ENCODE peak calls at places on chromosomes 3 and 15, in eight cellular contexts. N is CD4-positive, alpha-beta T cell; Q is dorsolateral prefrontal cortex; X is activated B cell treated with CpG ODN at 0.5 μM for 24 hours; A is lower lobe of right lung; K is fibroblast of lung; E is AG04450; J is foreskin fibroblast. S is an unnamed sample.

GRCh38 chr3:32202496-32202895 is 36.0 kb upstream of the CMTM8 start:
- DNase-seq in X (no peak), Q (no peak), K (peak), N (no peak), A (no peak), E (no peak), J (no peak), S (peak)

GRCh38 chr3:126136428-126137220 is 43.8 kb downstream of the ALDH1L1 start:
- DNase-seq in K (no peak), N (no peak), X (peak), A (peak), J (no peak), Q (no peak), E (no peak), S (no peak)

GRCh38 chr3:165259518-165260193 is 63.5 kb upstream of the SLITRK3 start:
- DNase-seq in J (no peak), A (no peak), Q (no peak), N (no peak), X (no peak), K (peak), E (no peak), S (peak)

GRCh38 chr3:134955874-134956273 is 160.8 kb downstream of the EPHB1 start:
- DNase-seq in J (no peak), X (no peak), E (no peak), N (no peak), K (no peak), A (no peak), Q (no peak), S (no peak)

GRCh38 chr3:159252772-159253384 is 451.0 kb downstream of the MFSD1 start:
- DNase-seq in K (peak), X (no peak), E (no peak), Q (no peak), N (no peak), A (no peak), J (peak), S (peak)

GRCh38 chr3:14587733-14588360 is 47.7 kb upstream of the GRIP2 start:
- DNase-seq in J (peak), X (no peak), E (no peak), Q (no peak), A (no peak), N (no peak), K (peak), S (peak)

GRCh38 chr15:91329914-91330313 is 229.9 kb downstream of the SV2B start:
- DNase-seq in E (no peak), Q (no peak), K (no peak), X (no peak), A (no peak), J (no peak), N (no peak), S (no peak)

GRCh38 chr3:10361375-10361774 is 40.5 kb upstream of the SEC13 start:
- DNase-seq in E (no peak), Q (peak), A (peak), K (no peak), J (no peak), N (no peak), X (no peak), S (no peak)

GRCh38 chr3:131338948-131339640 is 42.5 kb upstream of the NUDT16 start:
- DNase-seq in A (no peak), E (no peak), N (no peak), Q (no peak), J (no peak), K (no peak), X (no peak), S (no peak)

GRCh38 chr3:3800685-3801509 is 1.7 kb downstream of the LRRN1 start:
- DNase-seq in A (peak), K (no peak), Q (no peak), J (no peak), E (no peak), X (no peak), N (no peak), S (no peak)

GRCh38 chr15:79923068-79923514 is 26.3 kb upstream of the MTHFS start:
- DNase-seq in X (peak), E (no peak), K (peak), Q (no peak), A (peak), N (peak), J (peak), S (peak)

GRCh38 chr3:153348457-153349137 is 186.6 kb downstream of the RAP2B start:
- DNase-seq in J (no peak), N (no peak), A (no peak), K (no peak), X (no peak), Q (no peak), E (no peak), S (no peak)

GRCh38 chr15:50697109-50697797 is 10.7 kb upstream of the TRPM7 start:
- DNase-seq in E (no peak), K (peak), J (no peak), N (no peak), Q (no peak), A (no peak), X (no peak), S (no peak)

GRCh38 chr3:160735801-160736200 is 20.2 kb upstream of the PPM1L start:
- DNase-seq in A (no peak), Q (no peak), E (no peak), K (no peak), J (no peak), X (no peak), N (no peak), S (no peak)

GRCh38 chr3:190531406-190531805 is 17.5 kb downstream of the IL1RAP start:
- DNase-seq in A (no peak), E (no peak), X (no peak), Q (no peak), K (no peak), N (no peak), J (no peak), S (peak)

GRCh38 chr3:16842710-16843270 is 42.0 kb upstream of the PLCL2 start:
- DNase-seq in Q (no peak), E (no peak), X (no peak), J (no peak), K (no peak), N (no peak), A (no peak), S (no peak)

GRCh38 chr15:89114974-89115373 is 26.7 kb downstream of the ABHD2 start:
- DNase-seq in A (no peak), Q (no peak), N (no peak), J (peak), K (peak), E (peak), X (no peak), S (peak)

GRCh38 chr15:98805434-98806274 is 157.3 kb downstream of the IGF1R start:
- DNase-seq in E (no peak), N (no peak), X (no peak), K (no peak), A (no peak), Q (no peak), J (no peak), S (no peak)

GRCh38 chr15:85607141-85607806 is 187.5 kb downstream of the KLHL25 start:
- DNase-seq in E (no peak), X (no peak), Q (no peak), K (no peak), A (no peak), N (no peak), J (no peak), S (peak)

GRCh38 chr15:60477991-60478632 is 830 bp downstream of the ICE2 start:
- DNase-seq in K (peak), E (no peak), A (no peak), N (no peak), Q (no peak), X (no peak), J (no peak), S (peak)

GRCh38 chr3:33612641-33613040 is 105.4 kb downstream of the CLASP2 start:
- DNase-seq in N (no peak), J (no peak), Q (no peak), A (no peak), K (no peak), X (no peak), E (no peak), S (no peak)

GRCh38 chr3:25300141-25300540 is 127.9 kb upstream of the RARB start:
- DNase-seq in Q (no peak), A (no peak), J (no peak), N (no peak), K (no peak), X (no peak), E (no peak), S (no peak)

GRCh38 chr15:36877796-36878744 is 222.3 kb downstream of the MEIS2 start:
- DNase-seq in J (no peak), A (peak), Q (no peak), K (no peak), N (no peak), E (no peak), X (no peak), S (no peak)

GRCh38 chr15:77541421-77542181 is 91.1 kb downstream of the LINGO1 start:
- DNase-seq in A (peak), N (no peak), Q (peak), X (no peak), K (peak), E (no peak), J (peak), S (no peak)

GRCh38 chr3:123751478-123751877 is 132.7 kb downstream of the MYLK start:
- DNase-seq in E (no peak), J (no peak), A (no peak), X (no peak), Q (no peak), N (no peak), K (no peak), S (no peak)

GRCh38 chr15:95559875-95560394 is 770.6 kb upstream of the NR2F2 start:
- DNase-seq in X (no peak), K (peak), A (no peak), N (no peak), Q (no peak), J (peak), E (peak), S (peak)

GRCh38 chr3:105758451-105758850 is 110.4 kb downstream of the CBLB start:
- DNase-seq in Q (no peak), X (no peak), E (no peak), J (no peak), K (no peak), N (no peak), A (peak), S (no peak)

GRCh38 chr15:100429116-100429728 is 87.4 kb upstream of the ADAMTS17 start:
- DNase-seq in X (no peak), A (no peak), Q (no peak), E (no peak), J (no peak), K (no peak), N (no peak), S (peak)

GRCh38 chr3:132569153-132569552 is 27.9 kb upstream of the ACKR4 start:
- DNase-seq in Q (no peak), E (no peak), J (no peak), N (no peak), A (no peak), K (no peak), X (no peak), S (no peak)

GRCh38 chr3:109831403-109831802 is 494.1 kb upstream of the DPPA4 start:
- DNase-seq in A (no peak), Q (no peak), K (no peak), N (no peak), E (no peak), J (no peak), X (no peak), S (no peak)

GRCh38 chr3:26621891-26622633 is 510 bp upstream of the LRRC3B start:
- DNase-seq in N (no peak), Q (no peak), E (no peak), X (no peak), K (no peak), J (no peak), A (no peak), S (no peak)

GRCh38 chr15:83747050-83747717 is 93.3 kb downstream of the ADAMTSL3 start:
- DNase-seq in E (no peak), A (no peak), X (no peak), J (peak), Q (no peak), N (no peak), K (peak), S (peak)
- TF ChIP-seq CTCF in E (peak), A (peak), X (no peak), J (no peak), Q (peak), N (no peak), K (peak), S (peak)

DNA sequence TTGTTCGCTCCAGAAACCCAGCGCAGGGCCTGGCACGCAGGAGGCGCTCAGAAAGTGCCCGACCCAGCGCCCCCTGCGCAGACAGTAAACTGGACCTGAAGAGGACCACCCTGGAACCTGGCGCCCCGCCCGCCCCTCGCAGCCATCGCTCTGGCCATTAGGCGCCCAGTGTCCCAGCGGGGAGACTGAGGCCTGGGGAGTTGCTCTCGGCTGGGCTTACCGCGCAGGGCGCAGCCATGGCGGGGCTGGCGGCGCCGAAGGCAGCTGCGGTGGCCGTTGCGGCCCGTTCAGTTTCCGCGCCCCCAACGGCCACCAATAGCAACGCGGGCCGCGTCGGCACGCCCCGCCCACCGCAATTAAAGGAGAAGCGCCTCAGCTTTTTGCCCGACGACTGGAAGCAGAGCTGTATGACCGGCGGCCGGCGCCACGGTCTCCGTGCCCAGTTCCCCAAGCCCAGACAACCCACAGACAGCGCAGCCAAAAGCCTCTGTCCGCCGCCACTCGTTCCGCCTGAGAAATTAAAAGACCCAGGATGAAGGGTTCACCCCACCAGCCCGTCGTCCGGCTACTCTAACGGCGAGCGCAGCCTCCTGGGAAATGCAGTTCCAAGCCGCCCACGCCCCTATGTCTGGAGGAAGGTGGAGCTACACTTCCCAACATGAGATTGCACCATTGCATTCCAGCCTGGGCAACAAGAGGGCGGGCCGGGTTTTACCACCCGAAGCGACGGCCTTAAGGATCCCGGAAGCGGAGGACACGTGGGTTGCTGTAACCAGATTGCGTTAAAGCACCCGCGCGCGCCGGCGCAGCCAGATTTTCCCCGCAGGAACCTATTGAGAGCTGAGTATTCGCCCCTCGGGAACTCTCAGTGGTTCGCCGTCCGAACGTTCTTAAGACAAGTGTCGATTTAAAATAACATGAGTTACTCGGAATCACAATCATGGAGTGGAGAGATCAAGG is at the start of gene POC1A:
- DNase-seq in K (peak), A (peak), E (peak), J (peak), N (peak), Q (peak), X (peak), S (peak)
- TF ChIP-seq CTCF in K (no peak), A (peak), E (no peak), J (no peak), N (peak), Q (peak), X (no peak), S (no peak)

DNA sequence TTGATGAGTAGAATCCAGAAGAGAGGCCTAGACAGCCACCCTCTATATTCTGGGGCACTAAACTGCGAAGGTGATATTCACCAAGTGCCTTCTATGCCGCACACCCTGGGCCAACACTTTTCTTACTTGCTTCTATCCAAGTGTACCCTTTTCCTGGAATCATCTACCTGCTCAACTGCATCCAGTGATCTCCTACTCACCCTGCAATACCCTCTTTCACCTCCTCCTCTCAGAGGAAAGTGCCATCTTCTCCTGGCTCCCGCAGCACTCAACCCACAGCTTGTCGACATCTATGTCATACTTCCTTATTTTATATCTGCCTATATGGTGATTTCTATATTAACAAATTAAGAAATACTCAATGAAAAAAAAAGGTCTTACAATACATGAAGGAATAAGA is 28.6 kb upstream of the LMCD1 start:
- DNase-seq in E (no peak), N (no peak), A (no peak), Q (no peak), J (no peak), X (no peak), K (no peak), S (no peak)
- TF ChIP-seq CTCF in E (no peak), N (no peak), A (no peak), Q (no peak), J (no peak), X (no peak), K (no peak), S (no peak)

GRCh38 chr3:148975277-148975676 is 16.1 kb upstream of the GYG1 start:
- DNase-seq in E (no peak), A (no peak), X (no peak), K (peak), J (no peak), N (no peak), Q (no peak), S (no peak)
- TF ChIP-seq CTCF in E (peak), A (no peak), X (no peak), K (peak), J (no peak), N (no peak), Q (no peak), S (no peak)

GRCh38 chr3:75906555-75907112 is 121.3 kb upstream of the ZNF717 start:
- DNase-seq in N (no peak), A (no peak), K (peak), X (no peak), Q (peak), J (peak), E (peak), S (peak)
- TF ChIP-seq CTCF in N (no peak), A (no peak), K (peak), X (no peak), Q (no peak), J (no peak), E (peak), S (no peak)

GRCh38 chr3:22729981-22730380 is 473.1 kb upstream of the UBE2E2 start:
- DNase-seq in Q (no peak), J (no peak), E (no peak), A (no peak), K (peak), X (no peak), N (no peak), S (peak)
- TF ChIP-seq CTCF in Q (no peak), J (no peak), E (no peak), A (no peak), K (peak), X (no peak), N (no peak), S (peak)

S was measured in fibroblast of pulmonary artery.